ENCODE peak calls at places on chromosomes 11 and 22, in five cellular contexts. One of them, this sample, is unnamed.

GRCh38 chr11:65595921-65596281 is 301 bp upstream of the KCNK7 start:
- DNase-seq in choroid plexus epithelial cell: no peak
- DNase-seq in posterior vena cava: no peak
- DNase-seq in AG09319: no peak
- DNase-seq in CD8-positive, alpha-beta T cell: no peak
- DNase-seq in this sample: no peak

GRCh38 chr22:19971276-19972124 is 29.9 kb upstream of the TXNRD2 start:
- DNase-seq in CD8-positive, alpha-beta T cell: peak; percentile 38
- DNase-seq in AG09319: no peak
- DNase-seq in choroid plexus epithelial cell: no peak
- DNase-seq in posterior vena cava: no peak
- DNase-seq in this sample: no peak

GRCh38 chr22:32206774-32207758 is 2.2 kb upstream of the RFPL2 start:
- DNase-seq in AG09319: no peak
- DNase-seq in posterior vena cava: no peak
- DNase-seq in choroid plexus epithelial cell: peak; percentile 40
- DNase-seq in CD8-positive, alpha-beta T cell: peak; percentile 51
- DNase-seq in this sample: peak; percentile 39

GRCh38 chr11:86978756-86979608 is 23.8 kb upstream of the FZD4 start:
- DNase-seq in choroid plexus epithelial cell: peak; percentile 82
- DNase-seq in posterior vena cava: no peak
- DNase-seq in CD8-positive, alpha-beta T cell: no peak
- DNase-seq in AG09319: no peak
- DNase-seq in this sample: no peak

GRCh38 chr11:47164321-47164720 is 12.4 kb downstream of the ARFGAP2 start:
- DNase-seq in posterior vena cava: no peak
- DNase-seq in CD8-positive, alpha-beta T cell: no peak
- DNase-seq in AG09319: no peak
- DNase-seq in choroid plexus epithelial cell: no peak
- DNase-seq in this sample: no peak

GRCh38 chr11:12207384-12208150 is 97.2 kb downstream of the MICAL2 start:
- DNase-seq in choroid plexus epithelial cell: peak; percentile 75
- DNase-seq in AG09319: no peak
- DNase-seq in CD8-positive, alpha-beta T cell: no peak
- DNase-seq in posterior vena cava: no peak
- DNase-seq in this sample: no peak

GRCh38 chr11:47377571-47378010 is 756 bp downstream of the SPI1 start:
- DNase-seq in choroid plexus epithelial cell: no peak
- DNase-seq in posterior vena cava: peak; percentile 79
- DNase-seq in CD8-positive, alpha-beta T cell: no peak
- DNase-seq in AG09319: no peak
- DNase-seq in this sample: no peak

GRCh38 chr11:121654506-121655480 is 202.0 kb upstream of the SORL1-AS1 start:
- DNase-seq in CD8-positive, alpha-beta T cell: no peak
- DNase-seq in choroid plexus epithelial cell: peak; percentile 47
- DNase-seq in AG09319: no peak
- DNase-seq in posterior vena cava: no peak
- DNase-seq in this sample: no peak

GRCh38 chr22:20957691-20958440 is 9.2 kb upstream of the AIFM3 start:
- DNase-seq in posterior vena cava: no peak
- DNase-seq in choroid plexus epithelial cell: no peak
- DNase-seq in CD8-positive, alpha-beta T cell: no peak
- DNase-seq in AG09319: no peak
- DNase-seq in this sample: peak; percentile 62

GRCh38 chr22:36304429-36304828 is 51.5 kb downstream of the APOL1 start:
- DNase-seq in posterior vena cava: no peak
- DNase-seq in choroid plexus epithelial cell: no peak
- DNase-seq in CD8-positive, alpha-beta T cell: no peak
- DNase-seq in AG09319: no peak
- DNase-seq in this sample: peak; percentile 28

GRCh38 chr11:35235944-35236666 is 97.1 kb downstream of the CD44 start:
- DNase-seq in posterior vena cava: no peak
- DNase-seq in choroid plexus epithelial cell: no peak
- DNase-seq in AG09319: peak; percentile 24
- DNase-seq in CD8-positive, alpha-beta T cell: peak; percentile 76
- DNase-seq in this sample: no peak

GRCh38 chr11:79259800-79260199 is 181.0 kb downstream of the TENM4 start:
- DNase-seq in CD8-positive, alpha-beta T cell: no peak
- DNase-seq in posterior vena cava: no peak
- DNase-seq in choroid plexus epithelial cell: peak; percentile 47
- DNase-seq in AG09319: no peak
- DNase-seq in this sample: no peak

GRCh38 chr11:12864316-12865156 is 144.6 kb upstream of the RASSF10 start:
- DNase-seq in AG09319: no peak
- DNase-seq in choroid plexus epithelial cell: peak; percentile 96
- DNase-seq in CD8-positive, alpha-beta T cell: no peak
- DNase-seq in posterior vena cava: no peak
- DNase-seq in this sample: no peak

GRCh38 chr11:78560066-78560597 is 14.5 kb downstream of the NARS2 start:
- DNase-seq in choroid plexus epithelial cell: no peak
- DNase-seq in CD8-positive, alpha-beta T cell: no peak
- DNase-seq in AG09319: no peak
- DNase-seq in posterior vena cava: no peak
- DNase-seq in this sample: no peak